ENCODE peak calls at places on chromosomes 13 and 19, in four cellular contexts. A is aorta, S is right cardiac atrium, D is NCI-H345. T is an unnamed sample.

GRCh38 chr19:55406869-55407624 is 541 bp downstream of the UBE2S start:
- DNase-seq in S (peak), A (peak), D (no peak), T (peak)

GRCh38 chr13:113288880-113289279 is 8.2 kb upstream of the LAMP1 start:
- DNase-seq in S (no peak), A (no peak), D (no peak), T (no peak)

GRCh38 chr13:40190656-40191100 is 475.8 kb downstream of the FOXO1 start:
- DNase-seq in D (no peak), A (peak), S (peak), T (peak)

GRCh38 chr13:34853161-34853560 is 88.9 kb upstream of the NBEA start:
- DNase-seq in S (no peak), D (no peak), A (no peak), T (no peak)

GRCh38 chr13:34216251-34216650 is 398.3 kb downstream of the RFC3 start:
- DNase-seq in A (no peak), S (no peak), D (no peak), T (no peak)

GRCh38 chr19:48770734-48771472 is 15.6 kb downstream of the FGF21 start:
- DNase-seq in S (no peak), D (no peak), A (no peak), T (no peak)

GRCh38 chr13:73940098-73940497 is 194.1 kb downstream of the KLF12 start:
- DNase-seq in S (peak), A (no peak), D (peak), T (no peak)

GRCh38 chr19:30107351-30107750 is 165.3 kb downstream of the URI1 start:
- DNase-seq in S (no peak), D (no peak), A (no peak), T (no peak)